ENCODE peak calls at places on chromosomes 2 and 18, in seven cellular contexts. J is psoas muscle, O is left ventricle myocardium inferior, W is IMR-90, S is ovary, H is GM23338, D is spleen. B is an unnamed sample.
A peak's percentile ranks its signal among the peaks of the same experiment; 100 is the strongest.

GRCh38 chr2:72173640-72174321 is 26.1 kb upstream of the CYP26B1 start:
- DNase-seq in J (no peak), O (no peak), W (peak; percentile 35), S (no peak), H (peak; percentile 15), D (no peak), B (no peak)

GRCh38 chr2:11750917-11751316 is 4.5 kb downstream of the LPIN1 start:
- DNase-seq in J (no peak), O (no peak), W (no peak), S (no peak), H (no peak), D (no peak), B (no peak)

GRCh38 chr18:9140984-9141383 is 4.4 kb downstream of the ANKRD12 start:
- DNase-seq in J (no peak), O (no peak), W (no peak), S (no peak), H (no peak), D (no peak), B (no peak)

GRCh38 chr18:31176531-31176930 is 13.9 kb upstream of the DSC1 start:
- DNase-seq in J (no peak), O (no peak), W (peak; percentile 2), S (no peak), H (no peak), D (no peak), B (no peak)

GRCh38 chr18:8561123-8561905 is 47.9 kb upstream of the RAB12 start:
- DNase-seq in J (peak; percentile 70), O (peak; percentile 76), W (no peak), S (no peak), H (no peak), D (no peak), B (no peak)

GRCh38 chr2:177753682-177754475 is 318.7 kb downstream of the PDE11A start:
- DNase-seq in J (peak; percentile 85), O (peak; percentile 67), W (peak; percentile 82), S (peak; percentile 79), H (peak; percentile 78), D (no peak), B (no peak)

GRCh38 chr2:179263460-179264237 is 983 bp downstream of the SESTD1 start:
- DNase-seq in J (peak; percentile 79), O (peak; percentile 39), W (peak; percentile 57), S (peak; percentile 49), H (peak; percentile 44), D (peak; percentile 89), B (peak; percentile 78)

GRCh38 chr18:45619062-45619825 is 4.0 kb downstream of the SLC14A2 start:
- DNase-seq in J (peak; percentile 75), O (peak; percentile 60), W (no peak), S (no peak), H (no peak), D (no peak), B (no peak)

GRCh38 chr2:216690451-216691209 is 4.7 kb downstream of the IGFBP5 start:
- DNase-seq in J (peak; percentile 78), O (no peak), W (peak; percentile 66), S (peak; percentile 48), H (peak; percentile 53), D (no peak), B (no peak)

GRCh38 chr2:222707689-222708273 is 36.3 kb downstream of the MOGAT1 start:
- DNase-seq in J (no peak), O (no peak), W (peak; percentile 87), S (no peak), H (no peak), D (no peak), B (no peak)

GRCh38 chr2:84971799-84972790 is 1.1 kb downstream of the KCMF1 start:
- DNase-seq in J (peak; percentile 73), O (peak; percentile 52), W (peak; percentile 42), S (peak; percentile 52), H (peak; percentile 48), D (peak; percentile 95), B (peak; percentile 83)

GRCh38 chr2:222433381-222434173 is 9.2 kb downstream of the SGPP2 start:
- DNase-seq in J (no peak), O (no peak), W (no peak), S (no peak), H (peak; percentile 90), D (no peak), B (no peak)

GRCh38 chr2:56040189-56040588 is 116.6 kb upstream of the EFEMP1 start:
- DNase-seq in J (no peak), O (no peak), W (no peak), S (no peak), H (no peak), D (no peak), B (no peak)

GRCh38 chr18:62389761-62390481 is 64.8 kb downstream of the TNFRSF11A start:
- DNase-seq in J (no peak), O (no peak), W (no peak), S (no peak), H (no peak), D (no peak), B (no peak)

GRCh38 chr2:88692187-88692586 is 714 bp downstream of the RPIA start:
- DNase-seq in J (peak; percentile 52), O (no peak), W (peak; percentile 7), S (no peak), H (peak; percentile 53), D (peak; percentile 84), B (peak; percentile 72)

GRCh38 chr2:204036706-204037105 is 100.1 kb downstream of the ICOS start:
- DNase-seq in J (no peak), O (no peak), W (no peak), S (no peak), H (no peak), D (no peak), B (no peak)

GRCh38 chr2:7792031-7792651 is 874.9 kb downstream of the RNF144A start:
- DNase-seq in J (no peak), O (no peak), W (no peak), S (no peak), H (no peak), D (no peak), B (no peak)

GRCh38 chr2:7794916-7795315 is 877.7 kb downstream of the RNF144A start:
- DNase-seq in J (no peak), O (no peak), W (no peak), S (no peak), H (no peak), D (no peak), B (no peak)

GRCh38 chr2:7796200-7796563 is 879.0 kb downstream of the RNF144A start:
- DNase-seq in J (no peak), O (no peak), W (no peak), S (no peak), H (no peak), D (no peak), B (no peak)

GRCh38 chr2:7801212-7801611 is 880.6 kb upstream of the ID2 start:
- DNase-seq in J (no peak), O (no peak), W (no peak), S (no peak), H (peak; percentile 36), D (no peak), B (no peak)

GRCh38 chr2:7795358-7796199 is 878.4 kb downstream of the RNF144A start:
- DNase-seq in J (no peak), O (no peak), W (peak; percentile 25), S (no peak), H (no peak), D (no peak), B (no peak)
- H3K27ac ChIP-seq in J (no peak overlapping the region), O (no peak overlapping the region), W (no peak overlapping the region), S (no peak overlapping the region), H (no peak overlapping the region), D (no peak overlapping the region), B (peak overlapping the region; percentile 24)

GRCh38 chr2:15557947-15558346 is 3.2 kb downstream of the NBAS start:
- DNase-seq in J (no peak), O (no peak), W (no peak), S (no peak), H (no peak), D (no peak), B (no peak)

GRCh38 chr2:15560988-15561573 is at the start of gene NBAS:
- DNase-seq in J (peak; percentile 89), O (peak; percentile 84), W (peak; percentile 85), S (peak; percentile 80), H (peak; percentile 92), D (peak; percentile 93), B (peak; percentile 87)

GRCh38 chr2:15559800-15560403 is 1.2 kb downstream of the NBAS start:
- DNase-seq in J (no peak), O (no peak), W (no peak), S (no peak), H (no peak), D (no peak), B (no peak)

GRCh38 chr2:15560404-15560987 is 638 bp downstream of the NBAS start:
- DNase-seq in J (no peak), O (no peak), W (peak; percentile 27), S (peak; percentile 16), H (peak; percentile 53), D (no peak), B (no peak)

GRCh38 chr2:15559379-15559778 is 1.8 kb downstream of the NBAS start:
- DNase-seq in J (no peak), O (no peak), W (no peak), S (no peak), H (no peak), D (no peak), B (no peak)
- H3K4me3 ChIP-seq in J (peak overlapping the region; percentile 90), O (peak overlapping the region; percentile 85), W (peak overlapping the region; percentile 90), S (no peak overlapping the region), H (peak overlapping the region; percentile 87), D (no peak overlapping the region), B (peak overlapping the region; percentile 73)

GRCh38 chr2:54660752-54661151 is 62.7 kb upstream of the EML6 start:
- DNase-seq in J (no peak), O (no peak), W (no peak), S (no peak), H (no peak), D (no peak), B (no peak)
- TF ChIP-seq CTCF in J (no peak), O (peak; percentile 45), W (no peak), S (no peak), H (no peak), D (no peak), B (no peak)

GRCh38 chr2:42859006-42859552 is 66.7 kb upstream of the HAAO start:
- DNase-seq in J (no peak), O (no peak), W (peak; percentile 81), S (peak; percentile 69), H (peak; percentile 81), D (no peak), B (no peak)

GRCh38 chr2:42862669-42863185 is 70.3 kb upstream of the HAAO start:
- DNase-seq in J (no peak), O (no peak), W (no peak), S (peak; percentile 20), H (no peak), D (peak; percentile 49), B (no peak)

GRCh38 chr2:42859801-42860200 is 67.4 kb upstream of the HAAO start:
- DNase-seq in J (no peak), O (no peak), W (no peak), S (no peak), H (no peak), D (no peak), B (no peak)

GRCh38 chr2:42861321-42861720 is 68.9 kb upstream of the HAAO start:
- DNase-seq in J (no peak), O (no peak), W (no peak), S (peak; percentile 16), H (no peak), D (peak; percentile 24), B (no peak)

DNA sequence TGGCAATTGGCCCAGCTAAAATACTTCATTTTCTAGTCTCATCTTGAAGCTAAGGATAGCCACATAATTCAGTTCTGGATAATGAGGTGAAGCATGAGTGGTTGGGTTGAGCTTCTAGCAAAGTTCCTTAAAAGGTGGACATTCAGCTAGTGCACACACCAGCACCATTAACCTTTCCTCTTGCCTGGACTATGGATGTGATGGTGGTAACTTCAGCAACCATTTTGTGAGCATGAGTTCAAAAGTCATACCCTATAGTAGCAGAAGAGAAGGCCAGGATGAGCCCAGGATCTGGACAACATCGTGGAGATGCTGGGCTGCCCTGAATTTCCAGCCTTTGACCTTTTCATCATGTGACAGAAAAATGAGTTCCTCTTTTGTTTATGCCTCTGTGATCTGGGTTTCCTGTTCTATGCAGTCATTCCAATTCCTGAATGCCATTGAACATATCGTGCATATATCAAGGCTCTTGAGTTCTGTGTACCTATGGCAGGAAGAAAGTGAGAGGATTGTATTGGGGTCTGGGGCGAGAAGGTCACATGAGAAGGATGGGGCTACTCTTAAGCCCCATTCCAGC is 68.2 kb upstream of the HAAO start:
- DNase-seq in J (no peak), O (no peak), W (no peak), S (no peak), H (no peak), D (no peak), B (no peak)
- H3K27ac ChIP-seq in J (no peak overlapping the region), O (peak overlapping the region; percentile 16), W (no peak overlapping the region), S (no peak overlapping the region), H (no peak overlapping the region), D (no peak overlapping the region), B (no peak overlapping the region)